ENCODE peak calls at places on chromosomes 4 and X, in four cellular contexts. V is HepG2, E is GM12878, H is K562. C is an unnamed sample.

GRCh38 chr4:2788532-2789103 is 4.3 kb upstream of the SH3BP2 start:
- DNase-seq in V (no peak), E (no peak), H (no peak), C (no peak)

GRCh38 chr4:32249040-32249439 is 1528.9 kb downstream of the PCDH7 start:
- DNase-seq in V (no peak), E (no peak), H (no peak), C (no peak)

GRCh38 chrX:149131780-149132179 is 373.3 kb downstream of the IDS start:
- DNase-seq in V (no peak), E (no peak), H (no peak), C (no peak)

GRCh38 chr4:18440527-18441215 is 419.1 kb upstream of the LCORL start:
- DNase-seq in V (no peak), E (no peak), H (no peak), C (no peak)

GRCh38 chr4:122617597-122618593 is 3.0 kb downstream of the IL21 start:
- DNase-seq in V (no peak), E (no peak), H (no peak), C (no peak)

GRCh38 chrX:88378406-88378805 is 368.6 kb upstream of the CPXCR1 start:
- DNase-seq in V (no peak), E (no peak), H (no peak), C (no peak)

GRCh38 chrX:16445166-16445752 is 204.7 kb upstream of the S100G start:
- DNase-seq in V (peak), E (no peak), H (peak), C (peak)

GRCh38 chr4:2867758-2868491 is 24.3 kb downstream of the ADD1 start:
- DNase-seq in V (peak), E (no peak), H (peak), C (no peak)

GRCh38 chr4:119260528-119260927 is 48.0 kb downstream of the USP53 start:
- DNase-seq in V (no peak), E (no peak), H (no peak), C (no peak)

GRCh38 chrX:110795645-110796510 is at the start of gene CHRDL1:
- DNase-seq in V (no peak), E (no peak), H (no peak), C (peak)

GRCh38 chr4:38160487-38161207 is 200.4 kb downstream of the PTTG2 start:
- DNase-seq in V (peak), E (peak), H (no peak), C (no peak)

GRCh38 chr4:113232194-113232593 is 182.7 kb downstream of the ANK2 start:
- DNase-seq in V (no peak), E (no peak), H (no peak), C (no peak)

GRCh38 chrX:152037183-152037582 is 62.7 kb upstream of the GABRE start:
- DNase-seq in V (no peak), E (no peak), H (no peak), C (no peak)

GRCh38 chr4:122663814-122664610 is 43.1 kb upstream of the IL21 start:
- DNase-seq in V (no peak), E (no peak), H (no peak), C (no peak)

GRCh38 chr4:185318679-185319078 is 77.0 kb downstream of the LRP2BP start:
- DNase-seq in V (peak), E (no peak), H (peak), C (no peak)

GRCh38 chrX:134416106-134416505 is 43.9 kb upstream of the HPRT1 start:
- DNase-seq in V (no peak), E (no peak), H (no peak), C (no peak)

GRCh38 chr4:89254847-89255246 is 52.8 kb downstream of the GPRIN3 start:
- DNase-seq in V (peak), E (no peak), H (peak), C (no peak)
- TF ChIP-seq CREM in V (no peak), E (no peak), H (no peak), C (no peak)

DNA sequence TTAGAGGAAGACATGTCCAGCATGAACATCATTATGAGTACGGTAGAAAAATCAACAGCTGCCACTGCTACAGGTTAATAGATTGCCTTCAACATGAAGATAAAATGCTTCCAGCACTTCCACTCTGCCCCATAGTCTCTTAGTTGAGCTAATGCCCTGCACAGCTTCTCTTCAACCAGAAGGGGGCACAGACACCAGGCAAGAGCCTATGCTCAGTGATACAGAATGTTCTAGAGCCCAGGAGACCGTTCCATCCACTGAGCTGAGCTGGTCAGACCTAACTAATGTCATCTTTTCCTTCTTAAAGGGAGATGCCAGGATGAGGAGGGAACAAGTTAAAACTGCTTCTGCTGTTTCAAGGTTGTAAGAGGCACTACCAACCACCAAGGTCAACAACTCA is 42.2 kb downstream of the SMIM10L2A start:
- DNase-seq in V (peak), E (no peak), H (peak), C (no peak)
- TF ChIP-seq CREB1 in V (no peak), E (no peak), H (no peak), C (no peak)

GRCh38 chr4:6178757-6179156 is 21.6 kb downstream of the JAKMIP1 start:
- DNase-seq in V (no peak), E (no peak), H (no peak), C (no peak)

GRCh38 chr4:6175426-6175825 is 24.9 kb downstream of the JAKMIP1 start:
- DNase-seq in V (no peak), E (no peak), H (no peak), C (no peak)

GRCh38 chr4:6179362-6179761 is 21.0 kb downstream of the JAKMIP1 start:
- DNase-seq in V (no peak), E (no peak), H (no peak), C (no peak)

GRCh38 chr4:6180841-6181631 is 19.3 kb downstream of the JAKMIP1 start:
- DNase-seq in V (no peak), E (peak), H (no peak), C (no peak)

GRCh38 chr4:6177587-6178197 is 22.7 kb downstream of the JAKMIP1 start:
- DNase-seq in V (no peak), E (no peak), H (peak), C (peak)
- TF ChIP-seq CREM in V (no peak), E (no peak), H (no peak), C (no peak)

DNA sequence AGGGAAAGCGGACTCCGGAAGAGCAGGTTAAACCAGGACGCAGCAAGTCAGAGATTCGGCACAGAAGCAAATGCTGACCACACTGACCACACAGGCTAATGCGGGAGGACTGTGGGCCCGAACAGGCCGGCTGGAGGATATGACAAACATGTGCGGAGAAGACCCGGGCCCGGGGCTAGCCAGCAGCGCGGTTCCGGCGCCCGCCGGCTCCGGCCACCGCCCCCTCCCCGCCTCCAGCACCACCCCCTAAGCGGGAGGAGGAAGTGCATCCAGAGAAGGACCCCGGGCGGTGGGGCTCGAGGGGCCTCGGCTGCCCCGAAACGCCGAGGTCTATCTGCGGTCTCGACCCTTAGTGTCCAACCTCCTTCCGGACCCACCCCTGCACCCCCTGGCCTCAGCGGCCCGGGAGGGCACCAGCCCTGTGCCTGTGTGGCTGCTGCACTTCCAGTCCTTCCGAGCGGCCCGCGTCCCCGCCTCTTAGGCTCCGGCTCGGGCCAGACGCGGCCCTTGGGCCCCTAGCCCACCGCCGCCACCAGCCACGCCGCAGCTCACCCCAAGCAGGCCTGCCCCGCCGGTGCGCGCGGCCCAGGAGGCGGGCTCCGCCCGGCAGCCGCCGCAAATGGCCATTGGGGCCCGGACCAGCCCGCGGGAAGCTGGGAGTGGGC is 2.1 kb downstream of the ELOVL6 start:
- DNase-seq in V (peak), E (no peak), H (peak), C (peak)
- TF ChIP-seq CREB1 in V (no peak), E (peak), H (no peak), C (no peak)

GRCh38 chrX:34467437-34467836 is 189.6 kb downstream of the TMEM47 start:
- DNase-seq in V (no peak), E (no peak), H (no peak), C (no peak)
- TF ChIP-seq CREM in V (no peak), E (no peak), H (no peak), C (no peak)

DNA sequence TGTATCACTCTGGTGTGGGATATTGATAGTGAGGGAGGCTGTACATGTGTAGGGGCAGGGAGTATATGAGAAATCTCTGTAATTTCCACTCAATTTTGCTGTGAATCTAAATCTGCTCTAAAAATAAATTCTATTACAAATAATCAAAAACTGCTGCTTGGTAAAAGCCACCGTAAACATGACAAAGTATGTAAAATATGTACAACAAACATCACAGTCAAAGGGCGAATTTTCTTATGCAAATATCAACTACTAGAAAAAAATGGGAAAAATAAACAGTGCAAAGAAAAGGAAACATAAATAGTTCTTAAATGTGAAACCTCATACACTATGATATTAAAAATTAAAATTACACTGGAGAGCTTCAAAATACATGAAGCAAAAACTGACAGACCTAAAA is 105.1 kb upstream of the DCLK2 start:
- DNase-seq in V (no peak), E (no peak), H (no peak), C (no peak)
- TF ChIP-seq CREB1 in V (no peak), E (no peak), H (no peak), C (no peak)

GRCh38 chr4:41796545-41797210 is 48.2 kb upstream of the PHOX2B start:
- DNase-seq in V (no peak), E (no peak), H (no peak), C (peak)
- TF ChIP-seq CREM in V (no peak), E (no peak), H (no peak), C (no peak)